ENCODE peak calls at places on chromosomes 5 and 9, in six cellular contexts. S, M, J, I, G and F are unnamed samples.

GRCh38 chr9:35908484-35909125 is 685 bp upstream of the SPAAR start:
- DNase-seq in M (no peak), I (no peak), S (no peak), G (no peak), J (no peak), F (peak; percentile 58)

GRCh38 chr5:78899922-78900362 is 85.2 kb downstream of the ARSB start:
- DNase-seq in J (peak; percentile 61), G (no peak), I (peak; percentile 44), S (peak; percentile 57), M (no peak), F (no peak)

GRCh38 chr9:16213781-16214515 is 656.5 kb downstream of the BNC2 start:
- DNase-seq in G (peak; percentile 55), I (peak; percentile 52), M (no peak), S (peak; percentile 53), J (peak; percentile 52), F (peak; percentile 96)

GRCh38 chr9:134214395-134214765 is 50.0 kb upstream of the RNU6ATAC start:
- DNase-seq in I (no peak), J (no peak), S (no peak), M (peak; percentile 44), G (no peak), F (no peak)

GRCh38 chr5:86617309-86617755 is 409 bp upstream of the COX7C start:
- DNase-seq in M (no peak), I (no peak), S (no peak), J (no peak), G (no peak), F (no peak)

GRCh38 chr9:96399335-96399633 is 15.8 kb upstream of the SLC35D2 start:
- DNase-seq in I (no peak), M (no peak), J (no peak), G (no peak), S (no peak), F (no peak)

GRCh38 chr9:33164138-33164809 is 2.9 kb downstream of the B4GALT1 start:
- DNase-seq in I (no peak), J (peak; percentile 37), M (no peak), S (no peak), G (no peak), F (no peak)

GRCh38 chr5:76514254-76514653 is 108.9 kb downstream of the F2RL2 start:
- DNase-seq in G (no peak), I (no peak), J (no peak), S (no peak), M (no peak), F (no peak)

GRCh38 chr5:132226516-132227234 is 978 bp downstream of the P4HA2 start:
- DNase-seq in J (peak; percentile 8), M (peak; percentile 69), S (peak; percentile 50), I (no peak), G (peak; percentile 45), F (no peak)

GRCh38 chr9:37775216-37775919 is 9.5 kb downstream of the EXOSC3 start:
- DNase-seq in M (no peak), I (no peak), G (no peak), J (no peak), S (no peak), F (no peak)

GRCh38 chr5:133321833-133322420 is 270.1 kb downstream of the HSPA4 start:
- DNase-seq in S (no peak), I (peak; percentile 11), G (no peak), M (peak; percentile 15), J (no peak), F (no peak)

GRCh38 chr5:27854243-27854852 is 816.0 kb upstream of the CDH9 start:
- DNase-seq in J (no peak), S (no peak), G (no peak), M (no peak), I (peak; percentile 53), F (no peak)

GRCh38 chr5:54309751-54310432 is 481 bp downstream of the ARL15 start:
- DNase-seq in I (peak; percentile 57), J (peak; percentile 51), S (peak; percentile 63), G (peak; percentile 47), M (peak; percentile 76), F (peak; percentile 77)

GRCh38 chr9:136589766-136590740 is 44.2 kb upstream of the NOTCH1 start:
- DNase-seq in M (peak; percentile 68), J (no peak), I (no peak), S (no peak), G (no peak), F (no peak)

GRCh38 chr9:127968046-127968445 is 12.7 kb downstream of the EEIG1 start:
- DNase-seq in G (no peak), M (no peak), J (peak; percentile 84), S (no peak), I (peak; percentile 86), F (peak; percentile 89)

GRCh38 chr9:126658964-126659555 is 45.3 kb downstream of the LMX1B start:
- DNase-seq in M (no peak), I (no peak), J (no peak), G (no peak), S (no peak), F (no peak)

GRCh38 chr9:126661122-126661520 is 47.4 kb downstream of the LMX1B start:
- DNase-seq in I (no peak), J (no peak), G (no peak), M (no peak), S (no peak), F (no peak)

GRCh38 chr9:126663661-126664072 is 49.9 kb downstream of the LMX1B start:
- DNase-seq in M (no peak), J (no peak), S (no peak), I (no peak), G (no peak), F (no peak)

GRCh38 chr9:126664893-126665695 is 51.4 kb downstream of the LMX1B start:
- DNase-seq in I (no peak), M (no peak), J (no peak), G (no peak), S (no peak), F (no peak)

DNA sequence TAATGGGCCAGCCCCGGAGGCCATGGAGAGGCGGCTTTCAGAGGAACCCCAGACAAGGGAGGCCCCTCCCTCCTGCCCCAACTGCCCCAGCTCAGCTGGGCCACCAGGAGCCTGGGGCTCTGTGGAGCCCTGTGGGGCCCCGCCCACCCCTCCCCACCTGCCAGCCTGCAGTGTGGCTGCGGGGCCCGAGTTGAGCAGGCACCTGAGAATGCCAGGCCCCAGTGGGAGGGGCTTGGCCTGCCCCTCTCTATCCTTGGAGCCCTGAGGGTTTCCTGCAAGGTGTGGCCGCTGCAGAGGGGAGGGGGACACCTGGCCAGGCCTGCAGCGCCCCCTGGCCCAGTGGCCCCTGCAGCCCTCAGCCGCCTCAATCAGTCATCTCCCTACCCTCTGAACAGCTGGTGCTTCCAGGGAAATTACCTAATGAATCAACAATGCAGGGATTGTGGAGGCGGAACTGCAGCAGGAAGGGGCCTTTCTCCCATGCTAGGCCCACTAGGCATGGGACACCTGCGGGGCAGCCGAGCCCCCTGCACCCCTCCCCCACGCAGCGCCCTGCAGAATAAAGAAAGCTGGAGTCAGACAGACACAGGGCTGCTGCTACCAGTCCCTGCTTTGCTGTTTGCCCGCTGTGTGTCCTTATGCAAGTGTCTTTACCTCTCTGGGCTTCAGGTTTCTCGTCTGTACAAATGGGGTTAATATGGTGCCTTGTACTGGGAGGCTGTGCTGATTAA is 48.0 kb downstream of the LMX1B start:
- DNase-seq in S (no peak), J (no peak), M (no peak), I (peak; percentile 87), G (no peak), F (no peak)
- TF ChIP-seq CTCF in S (no peak), J (no peak), M (no peak), I (peak; percentile 47), G (no peak), F (no peak)

GRCh38 chr5:10633271-10634049 is 69.6 kb downstream of the ANKRD33B start:
- DNase-seq in G (no peak), I (no peak), M (no peak), J (no peak), S (no peak), F (no peak)

GRCh38 chr5:10635257-10635860 is 71.5 kb downstream of the ANKRD33B start:
- DNase-seq in G (no peak), M (no peak), S (no peak), J (no peak), I (peak; percentile 14), F (peak; percentile 91)

GRCh38 chr5:10632110-10632903 is 68.4 kb downstream of the ANKRD33B start:
- DNase-seq in J (peak; percentile 53), I (no peak), M (no peak), G (no peak), S (no peak), F (no peak)

GRCh38 chr5:10634562-10634961 is 70.7 kb downstream of the ANKRD33B start:
- DNase-seq in M (no peak), I (no peak), S (no peak), G (no peak), J (no peak), F (no peak)

DNA sequence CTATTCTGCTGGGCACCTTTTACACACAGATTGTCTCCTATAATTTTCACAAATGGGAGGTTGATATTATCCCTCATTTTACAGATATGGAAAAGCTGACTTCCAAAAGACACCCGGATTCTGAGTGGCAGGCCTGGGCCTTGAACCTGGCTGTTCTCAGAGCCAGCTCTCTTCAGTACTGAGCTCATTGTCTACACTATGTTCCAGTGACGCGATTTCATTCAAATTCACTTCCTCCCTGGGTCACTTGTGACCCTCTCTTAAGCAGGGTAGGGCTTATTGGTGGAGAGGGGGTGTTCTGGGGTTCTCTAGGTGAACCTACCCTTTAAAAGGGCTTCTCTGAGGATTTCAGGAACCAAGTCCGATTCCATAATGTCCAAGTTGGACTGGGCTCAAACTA is 70.2 kb downstream of the ANKRD33B start:
- DNase-seq in S (no peak), J (no peak), M (no peak), I (no peak), G (no peak), F (no peak)
- H3K4me1 ChIP-seq in S (no peaks in the 10 kb centered on the region), J (peaks cover 19% of the 10 kb centered on the region), M (no peaks in the 10 kb centered on the region), I (peaks cover 15% of the 10 kb centered on the region), G (no peaks in the 10 kb centered on the region), F (peaks cover 15% of the 10 kb centered on the region)

GRCh38 chr9:27162045-27162444 is 53.0 kb downstream of the TEK start:
- DNase-seq in G (no peak), J (no peak), M (no peak), S (no peak), I (no peak), F (peak; percentile 54)

GRCh38 chr9:27157736-27158135 is 48.7 kb downstream of the TEK start:
- DNase-seq in J (no peak), M (no peak), I (no peak), S (no peak), G (no peak), F (no peak)

GRCh38 chr9:27157086-27157485 is 48.1 kb downstream of the TEK start:
- DNase-seq in I (peak; percentile 25), G (no peak), S (no peak), J (no peak), M (no peak), F (peak; percentile 68)

GRCh38 chr9:27165067-27165466 is 56.0 kb downstream of the TEK start:
- DNase-seq in G (no peak), J (no peak), S (no peak), I (no peak), M (no peak), F (no peak)

DNA sequence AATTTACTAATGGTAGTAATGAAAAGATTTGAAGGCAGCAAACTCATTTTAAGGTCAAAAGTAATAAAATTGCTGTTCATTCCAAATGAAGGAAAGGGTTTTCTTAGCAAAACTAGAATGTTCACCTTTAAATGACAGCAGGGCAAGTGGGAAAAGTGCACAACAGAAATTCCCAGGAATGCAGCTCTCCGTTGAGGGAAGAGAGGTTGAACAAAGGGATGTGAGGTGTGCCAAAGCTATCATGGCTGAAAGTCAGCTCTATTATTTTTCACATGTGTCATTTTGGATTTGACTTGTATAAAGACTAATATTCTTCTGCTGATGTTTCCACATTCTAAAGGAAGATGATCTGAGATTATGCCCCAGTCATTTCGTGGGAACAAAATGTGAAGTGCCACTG is 51.6 kb downstream of the TEK start:
- DNase-seq in M (no peak), G (no peak), S (no peak), J (no peak), I (no peak), F (no peak)
- H3K36me3 ChIP-seq in M (no peaks in the 10 kb centered on the region), G (no peaks in the 10 kb centered on the region), S (no peaks in the 10 kb centered on the region), J (no peaks in the 10 kb centered on the region), I (no peaks in the 10 kb centered on the region), F (no peaks in the 10 kb centered on the region)

GRCh38 chr5:31531888-31532710 is at the start of the genes C5orf22 and DROSHA:
- DNase-seq in M (peak; percentile 96), G (peak; percentile 96), J (peak; percentile 96), I (peak; percentile 97), S (peak; percentile 97), F (peak; percentile 98)
- TF ChIP-seq CTCF in M (no peak), G (no peak), J (no peak), I (no peak), S (no peak), F (peak; percentile 7)